ENCODE peak calls at places on chromosomes 4 and X, in five cellular contexts. One of them, this sample, is unnamed.

GRCh38 chrX:83416273-83416672 is 91.8 kb upstream of the POU3F4 start:
- DNase-seq in A549: no peak
- DNase-seq in PC-9: no peak
- DNase-seq in neural progenitor cell: peak; percentile 14
- DNase-seq in IMR-90: no peak
- DNase-seq in this sample: no peak

GRCh38 chr4:176274441-176274840 is 5.4 kb upstream of the ASB5 start:
- DNase-seq in neural progenitor cell: no peak
- DNase-seq in PC-9: peak; percentile 56
- DNase-seq in IMR-90: no peak
- DNase-seq in A549: peak; percentile 8
- DNase-seq in this sample: no peak

GRCh38 chr4:184370711-184371389 is 103.5 kb downstream of the IRF2 start:
- DNase-seq in A549: no peak
- DNase-seq in PC-9: no peak
- DNase-seq in IMR-90: peak; percentile 29
- DNase-seq in neural progenitor cell: no peak
- DNase-seq in this sample: no peak

GRCh38 chrX:47514553-47515235 is 31.7 kb upstream of the ZNF41 start:
- DNase-seq in A549: peak; percentile 9
- DNase-seq in PC-9: peak; percentile 65
- DNase-seq in IMR-90: peak; percentile 46
- DNase-seq in neural progenitor cell: no peak
- DNase-seq in this sample: peak; percentile 85

GRCh38 chr4:188439641-188440311 is 300.5 kb downstream of the TRIML1 start:
- DNase-seq in A549: peak; percentile 52
- DNase-seq in PC-9: no peak
- DNase-seq in IMR-90: peak; percentile 38
- DNase-seq in neural progenitor cell: no peak
- DNase-seq in this sample: no peak

GRCh38 chr4:116866116-116866515 is 219.3 kb downstream of the TRAM1L1 start:
- DNase-seq in PC-9: no peak
- DNase-seq in A549: no peak
- DNase-seq in neural progenitor cell: no peak
- DNase-seq in IMR-90: no peak
- DNase-seq in this sample: no peak

GRCh38 chrX:23559975-23560374 is 107.3 kb upstream of the PRDX4 start:
- DNase-seq in neural progenitor cell: no peak
- DNase-seq in A549: no peak
- DNase-seq in IMR-90: no peak
- DNase-seq in PC-9: no peak
- DNase-seq in this sample: no peak

GRCh38 chr4:22692736-22693135 is at the start of gene GBA3:
- DNase-seq in neural progenitor cell: peak; percentile 8
- DNase-seq in PC-9: no peak
- DNase-seq in A549: no peak
- DNase-seq in IMR-90: no peak
- DNase-seq in this sample: no peak

GRCh38 chr4:39785031-39785430 is 87.1 kb downstream of the UBE2K start:
- DNase-seq in PC-9: no peak
- DNase-seq in A549: no peak
- DNase-seq in neural progenitor cell: no peak
- DNase-seq in IMR-90: no peak
- DNase-seq in this sample: no peak

GRCh38 chrX:3425031-3425430 is 78.6 kb upstream of the MXRA5 start:
- DNase-seq in A549: no peak
- DNase-seq in neural progenitor cell: no peak
- DNase-seq in PC-9: no peak
- DNase-seq in IMR-90: no peak
- DNase-seq in this sample: no peak

GRCh38 chrX:129769467-129770154 is 10.1 kb upstream of the SASH3 start:
- DNase-seq in neural progenitor cell: peak; percentile 11
- DNase-seq in IMR-90: no peak
- DNase-seq in PC-9: no peak
- DNase-seq in A549: no peak
- DNase-seq in this sample: no peak

GRCh38 chrX:107117993-107118321 is 665 bp downstream of the RBM41 start:
- DNase-seq in A549: no peak
- DNase-seq in neural progenitor cell: no peak
- DNase-seq in IMR-90: no peak
- DNase-seq in PC-9: no peak
- DNase-seq in this sample: peak; percentile 9

GRCh38 chr4:74407891-74408290 is 37.0 kb upstream of the AREG start:
- DNase-seq in A549: no peak
- DNase-seq in IMR-90: no peak
- DNase-seq in PC-9: no peak
- DNase-seq in neural progenitor cell: no peak
- DNase-seq in this sample: no peak

GRCh38 chrX:18394477-18394876 is 30.9 kb upstream of the CDKL5 start:
- DNase-seq in PC-9: no peak
- DNase-seq in A549: no peak
- DNase-seq in IMR-90: no peak
- DNase-seq in neural progenitor cell: no peak
- DNase-seq in this sample: no peak

GRCh38 chr4:189843392-189844009 is 97.2 kb upstream of the FRG1 start:
- DNase-seq in PC-9: no peak
- DNase-seq in neural progenitor cell: no peak
- DNase-seq in A549: no peak
- DNase-seq in IMR-90: no peak
- DNase-seq in this sample: no peak

GRCh38 chr4:163544407-163545038 is 50.0 kb downstream of the TMA16 start:
- DNase-seq in IMR-90: peak; percentile 40
- DNase-seq in PC-9: no peak
- DNase-seq in A549: peak; percentile 33
- DNase-seq in neural progenitor cell: peak; percentile 83
- DNase-seq in this sample: peak; percentile 58

GRCh38 chrX:136325377-136325776 is 24.6 kb downstream of the ADGRG4 start:
- DNase-seq in A549: no peak
- DNase-seq in IMR-90: no peak
- DNase-seq in neural progenitor cell: no peak
- DNase-seq in PC-9: no peak
- DNase-seq in this sample: no peak

GRCh38 chr4:87804871-87805270 is 5.5 kb downstream of the IBSP start:
- DNase-seq in neural progenitor cell: no peak
- DNase-seq in IMR-90: no peak
- DNase-seq in A549: no peak
- DNase-seq in PC-9: no peak
- DNase-seq in this sample: no peak

GRCh38 chrX:72255445-72255844 is 16.6 kb upstream of the ERCC6L start:
- DNase-seq in PC-9: no peak
- DNase-seq in A549: no peak
- DNase-seq in IMR-90: no peak
- DNase-seq in neural progenitor cell: peak; percentile 46
- DNase-seq in this sample: no peak

GRCh38 chr4:172838943-172839342 is 329.7 kb upstream of the GALNT7 start:
- DNase-seq in IMR-90: no peak
- DNase-seq in PC-9: no peak
- DNase-seq in A549: no peak
- DNase-seq in neural progenitor cell: no peak
- DNase-seq in this sample: no peak

GRCh38 chrX:149274516-149275105 is 230.5 kb downstream of the IDS start:
- DNase-seq in IMR-90: no peak
- DNase-seq in neural progenitor cell: no peak
- DNase-seq in A549: no peak
- DNase-seq in PC-9: no peak
- DNase-seq in this sample: peak; percentile 23

GRCh38 chr4:10456270-10457254 is 664 bp downstream of the ZNF518B start:
- DNase-seq in PC-9: no peak
- DNase-seq in IMR-90: peak; percentile 56
- DNase-seq in A549: peak; percentile 56
- DNase-seq in neural progenitor cell: peak; percentile 68
- DNase-seq in this sample: peak; percentile 74

GRCh38 chrX:65671286-65671685 is 3.8 kb downstream of the MSN start:
- DNase-seq in IMR-90: no peak
- DNase-seq in PC-9: no peak
- DNase-seq in neural progenitor cell: no peak
- DNase-seq in A549: no peak
- DNase-seq in this sample: no peak
- H3K4me2 ChIP-seq in IMR-90: peak overlapping the region; percentile 44
- H3K4me2 ChIP-seq in PC-9: no peak overlapping the region
- H3K4me2 ChIP-seq in neural progenitor cell: no peak overlapping the region
- H3K4me2 ChIP-seq in A549: peak overlapping the region; percentile 94
- H3K4me2 ChIP-seq in this sample: no peak overlapping the region

GRCh38 chr4:153728151-153728550 is 31.7 kb downstream of the RNF175 start:
- DNase-seq in neural progenitor cell: no peak
- DNase-seq in IMR-90: no peak
- DNase-seq in PC-9: no peak
- DNase-seq in A549: no peak
- DNase-seq in this sample: no peak
- H3K4me3 ChIP-seq in neural progenitor cell: no peak overlapping the region
- H3K4me3 ChIP-seq in IMR-90: no peak overlapping the region
- H3K4me3 ChIP-seq in PC-9: no peak overlapping the region
- H3K4me3 ChIP-seq in A549: no peak overlapping the region
- H3K4me3 ChIP-seq in this sample: no peak overlapping the region

DNA sequence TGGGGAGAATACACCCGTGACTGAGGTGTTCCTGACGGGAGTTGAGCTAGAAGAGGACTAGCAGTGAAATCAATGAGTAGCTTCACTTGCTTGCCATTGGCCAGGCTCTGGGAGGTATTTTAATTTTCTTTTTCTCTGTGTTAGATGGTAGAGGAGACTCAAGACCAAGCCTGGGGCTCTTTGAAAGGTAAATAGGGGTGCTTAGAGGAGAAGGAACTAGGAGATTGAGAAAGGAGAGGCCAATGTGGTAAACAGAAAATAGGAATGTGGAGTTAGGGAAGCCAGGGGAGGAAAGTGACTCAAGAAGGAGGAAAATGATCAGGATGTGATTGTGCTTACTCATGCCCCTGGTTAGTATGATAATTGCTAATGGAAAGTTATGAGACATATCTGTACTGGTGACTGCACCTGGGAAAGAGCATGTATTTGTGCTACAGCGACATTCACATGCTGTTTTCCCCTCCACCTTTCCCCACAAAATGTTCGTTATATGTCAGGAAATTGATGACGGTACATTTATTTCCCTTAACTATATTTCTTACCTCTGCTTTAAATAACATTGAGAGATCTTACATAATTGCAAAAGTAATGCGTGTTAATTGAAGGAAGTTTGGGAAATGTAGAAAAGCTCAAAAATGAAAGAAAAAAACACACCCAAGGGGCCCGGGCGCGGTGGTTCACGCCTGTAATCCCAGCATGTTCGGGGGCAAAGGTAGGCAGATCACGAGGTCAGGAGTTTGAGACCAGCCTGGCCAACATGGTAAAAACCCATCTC is 16.9 kb upstream of the LRBA start:
- DNase-seq in PC-9: peak; percentile 60
- DNase-seq in A549: peak; percentile 35
- DNase-seq in IMR-90: peak; percentile 71
- DNase-seq in neural progenitor cell: no peak
- DNase-seq in this sample: peak; percentile 32
- H3K4me2 ChIP-seq in PC-9: no peak overlapping the region
- H3K4me2 ChIP-seq in A549: no peak overlapping the region
- H3K4me2 ChIP-seq in IMR-90: no peak overlapping the region
- H3K4me2 ChIP-seq in neural progenitor cell: no peak overlapping the region
- H3K4me2 ChIP-seq in this sample: no peak overlapping the region

GRCh38 chr4:123166023-123166422 is 230.6 kb upstream of the SPRY1 start:
- DNase-seq in neural progenitor cell: no peak
- DNase-seq in A549: no peak
- DNase-seq in PC-9: no peak
- DNase-seq in IMR-90: no peak
- DNase-seq in this sample: no peak
- H3K4me3 ChIP-seq in neural progenitor cell: no peak overlapping the region
- H3K4me3 ChIP-seq in A549: no peak overlapping the region
- H3K4me3 ChIP-seq in PC-9: no peak overlapping the region
- H3K4me3 ChIP-seq in IMR-90: no peak overlapping the region
- H3K4me3 ChIP-seq in this sample: no peak overlapping the region

GRCh38 chr4:110411599-110412011 is 64.3 kb upstream of the ENPEP start:
- DNase-seq in PC-9: no peak
- DNase-seq in A549: no peak
- DNase-seq in IMR-90: no peak
- DNase-seq in neural progenitor cell: peak; percentile 77
- DNase-seq in this sample: no peak
- H3K4me2 ChIP-seq in PC-9: no peak overlapping the region
- H3K4me2 ChIP-seq in A549: peak overlapping the region; percentile 58
- H3K4me2 ChIP-seq in IMR-90: no peak overlapping the region
- H3K4me2 ChIP-seq in neural progenitor cell: peak overlapping the region; percentile 96
- H3K4me2 ChIP-seq in this sample: no peak overlapping the region